ENCODE peak calls at places on chromosomes 7 and 10, in four cellular contexts. X is fibroblast of the aortic adventitia; J is cardiac fibroblast; S is CD8-positive, alpha-beta T cell. Q is an unnamed sample.

GRCh38 chr10:114957673-114958072 is 19.7 kb downstream of the TRUB1 start:
- DNase-seq in J (peak), X (peak), S (no peak), Q (no peak)

GRCh38 chr10:116049644-116050043 is 223.4 kb downstream of the GFRA1 start:
- DNase-seq in S (no peak), J (no peak), X (no peak), Q (no peak)

GRCh38 chr10:98331888-98332287 is 63.9 kb upstream of the LOXL4 start:
- DNase-seq in S (no peak), X (no peak), J (no peak), Q (no peak)

GRCh38 chr10:113907166-113907565 is 52.7 kb downstream of the NHLRC2 start:
- DNase-seq in S (no peak), J (peak), X (no peak), Q (no peak)

GRCh38 chr10:29386347-29386999 is 97.6 kb downstream of the LYZL1 start:
- DNase-seq in S (peak), J (peak), X (peak), Q (no peak)

GRCh38 chr7:88628363-88629085 is 131.0 kb upstream of the ZNF804B start:
- DNase-seq in X (no peak), S (no peak), J (no peak), Q (no peak)

GRCh38 chr10:97676770-97677581 is 10.1 kb downstream of the AVPI1 start:
- DNase-seq in X (peak), S (peak), J (peak), Q (no peak)

GRCh38 chr10:11110499-11110898 is 92.8 kb downstream of the CELF2 start:
- DNase-seq in J (no peak), X (no peak), S (no peak), Q (no peak)

GRCh38 chr7:40400525-40400924 is 265.7 kb downstream of the SUGCT start:
- DNase-seq in S (no peak), X (no peak), J (no peak), Q (no peak)

GRCh38 chr10:6070647-6071046 is 8.5 kb upstream of the IL2RA start:
- DNase-seq in J (no peak), X (no peak), S (no peak), Q (no peak)

GRCh38 chr7:80977751-80978150 is 58.9 kb upstream of the SEMA3C start:
- DNase-seq in J (no peak), X (no peak), S (no peak), Q (no peak)

GRCh38 chr10:78520737-78521430 is 487.2 kb downstream of the RPS24 start:
- DNase-seq in S (no peak), X (peak), J (peak), Q (no peak)

GRCh38 chr10:75405201-75406143 is 3.9 kb upstream of the ZNF503 start:
- DNase-seq in J (no peak), S (no peak), X (peak), Q (no peak)

DNA sequence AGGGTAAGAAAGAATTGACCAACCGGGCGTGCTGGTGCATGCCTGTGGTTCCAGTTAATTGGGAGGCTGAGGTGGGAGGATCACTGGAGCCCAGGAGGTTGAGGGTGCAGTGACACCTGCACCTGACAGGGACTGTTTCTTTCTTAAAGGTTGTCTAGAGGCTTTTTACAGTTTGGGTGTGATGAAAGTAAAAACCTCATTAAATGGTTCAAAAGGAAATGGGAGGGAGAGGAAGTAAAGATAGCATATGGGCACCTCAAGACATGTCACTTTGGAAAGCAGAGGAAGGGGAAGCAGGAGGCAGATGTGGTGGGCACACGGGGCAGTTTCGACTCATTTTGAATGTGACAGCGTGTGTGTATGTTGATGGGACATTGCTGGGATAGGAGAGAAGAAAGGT is 203.0 kb downstream of the MLLT10 start:
- DNase-seq in J (no peak), X (no peak), S (no peak), Q (no peak)
- TF ChIP-seq CTCF in J (no peak), X (no peak), S (no peak), Q (no peak)

DNA sequence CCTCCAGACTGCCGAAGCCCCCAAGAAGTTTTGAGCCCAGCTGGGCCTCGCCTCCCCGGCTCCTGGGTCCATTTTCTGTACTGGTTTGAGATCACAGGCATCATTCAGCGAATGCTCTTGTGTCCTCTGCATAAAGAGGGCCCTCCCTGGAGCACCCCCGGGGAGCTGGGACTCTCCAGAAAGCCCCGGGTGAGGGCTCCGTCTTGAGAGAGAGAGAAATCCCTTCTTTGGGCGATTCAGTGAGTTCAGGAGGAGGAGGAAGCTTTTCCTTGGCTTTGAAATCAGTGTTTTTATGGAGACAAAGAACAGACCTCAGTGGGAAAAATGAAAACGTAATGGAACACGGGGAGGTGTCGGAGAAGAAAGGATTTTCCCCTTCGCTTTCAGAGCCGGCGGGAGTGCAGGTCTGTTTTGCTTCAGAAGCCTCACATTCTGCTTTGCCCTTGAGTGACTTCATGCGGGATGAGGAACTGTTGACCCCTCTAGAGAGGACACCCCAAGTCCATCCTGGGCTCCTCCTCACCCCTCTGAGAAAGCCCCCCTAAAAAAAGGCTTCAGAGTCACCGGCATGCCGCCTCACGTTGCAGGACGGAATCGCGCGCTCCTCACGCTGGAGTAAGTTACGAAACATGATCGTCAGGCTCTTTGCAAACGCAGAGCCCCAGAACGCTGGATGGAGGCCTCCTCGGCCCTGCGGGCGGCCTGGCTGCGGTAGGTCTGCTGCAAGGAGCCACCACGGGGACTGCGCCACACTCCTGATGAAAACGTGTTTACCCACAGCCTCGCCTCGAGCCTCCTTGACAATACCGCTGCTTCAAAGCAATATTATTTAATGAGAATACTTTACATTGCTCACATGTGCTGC is 8.5 kb upstream of the AP5Z1 start:
- DNase-seq in S (peak), X (peak), J (no peak), Q (no peak)
- TF ChIP-seq CTCF in S (no peak), X (no peak), J (no peak), Q (no peak)

DNA sequence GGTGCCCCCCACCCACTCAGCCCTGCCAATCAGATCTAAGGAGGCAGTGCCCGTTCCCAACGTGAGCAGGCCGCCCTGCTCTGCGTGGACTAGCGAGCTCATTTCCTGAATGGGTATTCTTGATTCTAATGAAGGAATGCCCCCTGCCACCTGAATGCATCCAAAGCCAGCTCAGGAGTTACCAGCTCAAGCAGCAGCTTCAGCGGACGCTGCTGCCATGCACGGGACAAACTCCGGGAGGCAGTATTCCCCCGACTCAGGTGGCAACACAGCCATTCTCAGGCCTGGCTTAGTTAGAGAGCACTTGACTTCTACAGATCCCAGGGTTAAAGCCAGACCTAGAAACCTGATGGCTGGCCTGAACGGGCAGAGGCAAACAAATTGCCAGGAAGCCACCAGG is 25.8 kb downstream of the PSAP start:
- DNase-seq in J (no peak), S (no peak), X (no peak), Q (no peak)
- TF ChIP-seq CTCF in J (peak), S (no peak), X (no peak), Q (no peak)

GRCh38 chr7:66839814-66840213 is 81.2 kb upstream of the TMEM248 start:
- DNase-seq in X (no peak), J (no peak), S (no peak), Q (no peak)

GRCh38 chr7:66837661-66838060 is 83.4 kb upstream of the TMEM248 start:
- DNase-seq in J (no peak), S (no peak), X (no peak), Q (no peak)

GRCh38 chr7:66840316-66840715 is 80.7 kb upstream of the TMEM248 start:
- DNase-seq in X (no peak), S (no peak), J (no peak), Q (no peak)

GRCh38 chr7:66832531-66833351 is 88.3 kb upstream of the TMEM248 start:
- DNase-seq in J (no peak), S (no peak), X (no peak), Q (no peak)

DNA sequence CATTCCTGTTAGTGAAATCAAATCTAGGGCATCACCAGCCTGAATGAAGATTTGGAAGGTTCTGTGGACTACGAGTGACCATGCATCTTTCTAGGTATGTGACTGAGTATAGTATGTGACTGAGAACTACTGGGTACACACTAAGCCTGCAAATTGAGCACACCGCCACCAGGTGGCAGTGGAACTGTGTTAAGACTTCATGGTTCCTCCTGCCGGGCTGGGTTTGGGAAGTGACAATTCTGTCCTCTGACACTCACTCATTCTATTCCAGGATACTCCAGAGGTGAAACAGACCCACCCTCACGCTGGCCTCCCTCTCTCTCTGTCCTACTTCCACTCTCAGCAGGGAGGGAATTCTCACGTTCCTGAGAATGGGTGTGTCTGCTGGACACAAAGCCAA is 84.0 kb upstream of the TMEM248 start:
- DNase-seq in J (peak), X (no peak), S (no peak), Q (no peak)
- TF ChIP-seq CTCF in J (peak), X (peak), S (no peak), Q (no peak)

GRCh38 chr7:46649896-46650295 is 728.8 kb upstream of the IGFBP3 start:
- DNase-seq in J (no peak), X (no peak), S (no peak), Q (no peak)

GRCh38 chr7:46651070-46651469 is 730.0 kb upstream of the IGFBP3 start:
- DNase-seq in J (no peak), S (no peak), X (no peak), Q (no peak)

GRCh38 chr7:46651561-46652088 is 730.6 kb upstream of the IGFBP3 start:
- DNase-seq in S (no peak), X (no peak), J (no peak), Q (no peak)

GRCh38 chr7:46653848-46654247 is 732.8 kb upstream of the IGFBP3 start:
- DNase-seq in X (no peak), J (no peak), S (no peak), Q (no peak)

DNA sequence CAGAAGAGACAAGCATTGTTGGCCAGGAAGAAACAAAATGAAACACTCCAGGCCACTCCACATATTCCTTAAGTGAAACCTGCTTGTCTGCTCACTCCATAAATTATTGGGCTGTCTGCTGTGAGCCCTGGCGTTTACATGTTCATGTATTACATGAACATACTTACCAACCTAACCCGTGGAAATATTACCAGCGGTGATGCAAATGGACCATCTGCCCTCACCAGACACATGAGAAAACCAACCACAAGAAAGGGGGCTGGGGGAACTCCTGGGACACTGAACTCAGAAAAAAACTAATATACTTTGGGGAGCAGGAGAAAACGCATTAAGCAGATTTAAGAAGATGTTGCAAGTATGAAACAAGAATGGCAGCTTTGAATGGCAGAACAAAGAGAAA is 731.2 kb upstream of the IGFBP3 start:
- DNase-seq in J (no peak), S (no peak), X (no peak), Q (no peak)
- TF ChIP-seq CTCF in J (no peak), S (no peak), X (no peak), Q (no peak)

GRCh38 chr7:36937754-36938551 is 213.7 kb upstream of the AOAH start:
- DNase-seq in J (no peak), X (no peak), S (peak), Q (no peak)
- TF ChIP-seq CTCF in J (no peak), X (no peak), S (no peak), Q (no peak)

GRCh38 chr10:34824870-34825269 is 9.8 kb upstream of the PARD3 start:
- DNase-seq in X (no peak), J (no peak), S (no peak), Q (no peak)
- TF ChIP-seq CTCF in X (peak), J (peak), S (no peak), Q (no peak)

Q was measured in activated B cell treated with CpG ODN at 0.5 μM for 24 hours.